ENCODE peak calls at places on chromosomes 12 and 14, in seven cellular contexts. A is cardiac muscle cell, T is heart left ventricle, N is right atrium auricular region, J is osteoblast, K is adrenal gland, E is ovary. S is an unnamed sample.

GRCh38 chr14:41606249-41607118 is at the start of gene LRFN5:
- DNase-seq in A (peak; percentile 65), T (peak; percentile 61), N (no peak), J (peak; percentile 83), K (peak; percentile 52), E (peak; percentile 65), S (no peak)

GRCh38 chr12:1350055-1350933 is 244.1 kb downstream of the FBXL14 start:
- DNase-seq in A (peak; percentile 34), T (no peak), N (no peak), J (peak; percentile 89), K (no peak), E (no peak), S (no peak)

GRCh38 chr12:49865782-49866135 is 22.9 kb upstream of the BCDIN3D start:
- DNase-seq in A (no peak), T (no peak), N (no peak), J (peak; percentile 52), K (no peak), E (no peak), S (no peak)

GRCh38 chr12:87930033-87930432 is 99.2 kb downstream of the C12orf50 start:
- DNase-seq in A (peak; percentile 43), T (no peak), N (no peak), J (no peak), K (no peak), E (no peak), S (no peak)

GRCh38 chr12:113077057-113077858 is 20.7 kb downstream of the DTX1 start:
- DNase-seq in A (no peak), T (no peak), N (no peak), J (no peak), K (no peak), E (no peak), S (no peak)

GRCh38 chr12:95718001-95718400 is 72.6 kb downstream of the NTN4 start:
- DNase-seq in A (peak; percentile 16), T (no peak), N (no peak), J (no peak), K (no peak), E (no peak), S (no peak)

GRCh38 chr12:18752280-18752920 is 14.5 kb downstream of the CAPZA3 start:
- DNase-seq in A (peak; percentile 96), T (peak; percentile 50), N (no peak), J (peak; percentile 39), K (peak; percentile 45), E (no peak), S (no peak)

GRCh38 chr14:66422019-66422946 is 63.9 kb upstream of the CCDC196 start:
- DNase-seq in A (no peak), T (no peak), N (no peak), J (no peak), K (no peak), E (no peak), S (no peak)

GRCh38 chr14:90616313-90616712 is 199.9 kb downstream of the TTC7B start:
- DNase-seq in A (no peak), T (no peak), N (no peak), J (no peak), K (no peak), E (no peak), S (no peak)
- H3K4me3 ChIP-seq in A (no peak overlapping the region), T (peak overlapping the region; percentile 2), N (no peak overlapping the region), J (no peak overlapping the region), K (no peak overlapping the region), E (no peak overlapping the region), S (no peak overlapping the region)

GRCh38 chr12:6330192-6330591 is 11.7 kb downstream of the TNFRSF1A start:
- DNase-seq in A (no peak), T (no peak), N (no peak), J (peak; percentile 36), K (no peak), E (no peak), S (peak; percentile 70)

GRCh38 chr12:6327591-6328041 is 14.3 kb downstream of the TNFRSF1A start:
- DNase-seq in A (no peak), T (no peak), N (no peak), J (peak; percentile 87), K (no peak), E (no peak), S (no peak)

GRCh38 chr12:6328045-6328779 is 13.7 kb downstream of the TNFRSF1A start:
- DNase-seq in A (no peak), T (no peak), N (no peak), J (peak; percentile 91), K (no peak), E (no peak), S (no peak)

GRCh38 chr12:6329693-6330045 is 12.2 kb downstream of the TNFRSF1A start:
- DNase-seq in A (no peak), T (no peak), N (no peak), J (peak; percentile 42), K (no peak), E (no peak), S (no peak)

GRCh38 chr12:6328945-6329692 is 12.8 kb downstream of the TNFRSF1A start:
- DNase-seq in A (no peak), T (no peak), N (no peak), J (peak; percentile 32), K (no peak), E (no peak), S (no peak)
- H3K4me1 ChIP-seq in A (peaks cover 13% of the 10 kb centered on the region), T (peaks cover 21% of the 10 kb centered on the region), N (no peaks in the 10 kb centered on the region), J (peaks cover 49% of the 10 kb centered on the region), K (peaks cover 88% of the 10 kb centered on the region), E (peaks cover 15% of the 10 kb centered on the region), S (no peaks in the 10 kb centered on the region)

GRCh38 chr14:38972511-38972910 is 130.5 kb downstream of the SEC23A start:
- DNase-seq in A (no peak), T (no peak), N (no peak), J (no peak), K (no peak), E (no peak), S (no peak)

GRCh38 chr14:38973083-38973700 is 129.8 kb downstream of the SEC23A start:
- DNase-seq in A (no peak), T (no peak), N (no peak), J (no peak), K (no peak), E (no peak), S (no peak)

GRCh38 chr14:38971258-38971921 is 131.6 kb downstream of the SEC23A start:
- DNase-seq in A (no peak), T (no peak), N (no peak), J (no peak), K (no peak), E (no peak), S (no peak)
- TF ChIP-seq CTCF in A (no peak), T (no peak), N (no peak), J (no peak), K (no peak), E (no peak), S (no peak)

GRCh38 chr12:54047160-54047963 is 6.3 kb upstream of the HOXC4 start:
- DNase-seq in A (no peak), T (no peak), N (no peak), J (peak; percentile 70), K (no peak), E (peak; percentile 27), S (no peak)
- H3K4me3 ChIP-seq in A (no peak overlapping the region), T (no peak overlapping the region), N (peak overlapping the region; percentile 3), J (no peak overlapping the region), K (no peak overlapping the region), E (no peak overlapping the region), S (no peak overlapping the region)

GRCh38 chr14:104791425-104791824 is 4.1 kb downstream of the AKT1 start:
- DNase-seq in A (no peak), T (no peak), N (no peak), J (no peak), K (no peak), E (no peak), S (no peak)
- H3K4me1 ChIP-seq in A (peaks cover 15% of the 10 kb centered on the region), T (peaks cover 47% of the 10 kb centered on the region), N (no peaks in the 10 kb centered on the region), J (peaks cover 12% of the 10 kb centered on the region), K (peaks cover 84% of the 10 kb centered on the region), E (peaks cover 27% of the 10 kb centered on the region), S (peaks cover 19% of the 10 kb centered on the region)

GRCh38 chr14:54565236-54566151 is 1.4 kb upstream of the SAMD4A start:
- DNase-seq in A (peak; percentile 93), T (peak; percentile 97), N (peak; percentile 98), J (peak; percentile 98), K (peak; percentile 92), E (peak; percentile 93), S (peak; percentile 85)
- TF ChIP-seq CTCF in A (peak; percentile 19), T (peak; percentile 20), N (peak; percentile 59), J (no peak), K (peak; percentile 33), E (peak; percentile 24), S (peak; percentile 11)

GRCh38 chr12:91339106-91339505 is 156.5 kb upstream of the DCN start:
- DNase-seq in A (no peak), T (no peak), N (no peak), J (no peak), K (no peak), E (no peak), S (no peak)
- H3K4me3 ChIP-seq in A (no peak overlapping the region), T (no peak overlapping the region), N (no peak overlapping the region), J (no peak overlapping the region), K (no peak overlapping the region), E (no peak overlapping the region), S (no peak overlapping the region)

DNA sequence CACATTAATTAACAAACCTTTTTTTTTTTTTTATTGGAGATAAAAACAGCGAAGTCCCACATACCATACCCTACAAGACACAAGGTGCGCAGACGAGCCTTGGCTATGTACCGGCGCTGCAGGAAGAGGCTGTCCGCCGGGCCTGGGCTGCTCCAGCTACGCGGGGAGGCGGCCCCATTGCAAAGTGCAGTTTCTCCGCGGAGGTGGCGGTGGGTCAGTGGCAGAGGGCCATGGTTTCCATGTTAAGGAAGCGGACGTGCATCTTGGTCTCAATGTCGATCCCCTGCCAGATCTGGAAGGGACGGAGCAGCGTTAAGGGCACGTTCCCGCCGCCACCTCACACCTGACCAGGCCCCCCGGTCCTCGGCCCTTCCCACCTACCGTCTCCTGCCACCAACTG is 60.3 kb downstream of the TESC start:
- DNase-seq in A (no peak), T (peak; percentile 14), N (no peak), J (no peak), K (no peak), E (no peak), S (no peak)
- H3K4me1 ChIP-seq in A (peaks cover 38% of the 10 kb centered on the region), T (peaks cover 10% of the 10 kb centered on the region), N (no peaks in the 10 kb centered on the region), J (no peaks in the 10 kb centered on the region), K (peaks cover 15% of the 10 kb centered on the region), E (peaks cover 7% of the 10 kb centered on the region), S (no peaks in the 10 kb centered on the region)

DNA sequence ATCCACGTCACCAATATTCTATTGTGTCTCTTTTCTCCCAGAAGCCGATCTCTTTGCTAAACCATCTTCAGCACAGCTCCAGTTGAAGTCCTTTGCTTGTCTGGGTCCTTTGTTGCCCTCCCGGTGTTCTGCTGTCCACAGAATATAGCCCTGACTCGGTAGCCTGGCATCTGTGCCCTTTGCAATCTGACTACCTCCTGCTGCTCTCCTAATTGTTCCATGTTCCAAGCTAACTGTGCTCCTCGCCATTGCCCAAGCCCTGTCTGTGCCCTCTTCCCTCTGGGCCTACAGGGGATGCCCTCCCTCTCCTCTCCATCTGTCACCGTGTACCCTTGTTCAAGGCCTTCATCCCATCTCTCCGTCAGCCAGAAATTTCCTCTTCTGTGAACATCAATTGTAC is 306.3 kb downstream of the APAF1 start:
- DNase-seq in A (no peak), T (no peak), N (no peak), J (no peak), K (no peak), E (no peak), S (no peak)
- TF ChIP-seq CTCF in A (no peak), T (no peak), N (no peak), J (no peak), K (no peak), E (no peak), S (no peak)